ENCODE peak calls at places on chromosome 2, in five cellular contexts. One of them, this sample, is unnamed.

GRCh38 chr2:169824373-169825333 is at the start of gene METTL5:
- DNase-seq in NCI-H2171: peak
- DNase-seq in tibial artery: peak
- DNase-seq in HFFc6: peak
- DNase-seq in ACHN: peak
- DNase-seq in this sample: peak

GRCh38 chr2:181790716-181791649 is 100.5 kb upstream of the ITPRID2 start:
- DNase-seq in NCI-H2171: no peak
- DNase-seq in tibial artery: no peak
- DNase-seq in HFFc6: peak
- DNase-seq in ACHN: peak
- DNase-seq in this sample: peak

GRCh38 chr2:240435457-240435954 is at the start of gene GPC1:
- DNase-seq in NCI-H2171: peak
- DNase-seq in tibial artery: peak
- DNase-seq in HFFc6: peak
- DNase-seq in ACHN: peak
- DNase-seq in this sample: peak

GRCh38 chr2:48380989-48381625 is 148.8 kb upstream of the STON1 start:
- DNase-seq in NCI-H2171: no peak
- DNase-seq in tibial artery: no peak
- DNase-seq in HFFc6: no peak
- DNase-seq in ACHN: no peak
- DNase-seq in this sample: no peak

GRCh38 chr2:65300772-65301711 is 73.4 kb downstream of the ACTR2 start:
- DNase-seq in NCI-H2171: no peak
- DNase-seq in tibial artery: peak
- DNase-seq in HFFc6: peak
- DNase-seq in ACHN: no peak
- DNase-seq in this sample: no peak

GRCh38 chr2:164388511-164388910 is 232.8 kb downstream of the GRB14 start:
- DNase-seq in NCI-H2171: no peak
- DNase-seq in tibial artery: no peak
- DNase-seq in HFFc6: peak
- DNase-seq in ACHN: peak
- DNase-seq in this sample: peak

GRCh38 chr2:160125828-160126227 is 63.4 kb upstream of the PLA2R1 start:
- DNase-seq in NCI-H2171: no peak
- DNase-seq in tibial artery: no peak
- DNase-seq in HFFc6: no peak
- DNase-seq in ACHN: no peak
- DNase-seq in this sample: no peak

GRCh38 chr2:127053731-127054603 is 53.0 kb downstream of the BIN1 start:
- DNase-seq in NCI-H2171: no peak
- DNase-seq in tibial artery: no peak
- DNase-seq in HFFc6: no peak
- DNase-seq in ACHN: no peak
- DNase-seq in this sample: no peak

GRCh38 chr2:33770023-33770422 is 170.9 kb upstream of the FAM98A start:
- DNase-seq in NCI-H2171: no peak
- DNase-seq in tibial artery: no peak
- DNase-seq in HFFc6: no peak
- DNase-seq in ACHN: no peak
- DNase-seq in this sample: no peak

GRCh38 chr2:107824848-107825563 is 1.7 kb upstream of the RGPD4 start:
- DNase-seq in NCI-H2171: no peak
- DNase-seq in tibial artery: no peak
- DNase-seq in HFFc6: no peak
- DNase-seq in ACHN: no peak
- DNase-seq in this sample: no peak

GRCh38 chr2:27306657-27307544 is 1.3 kb downstream of the UCN start:
- DNase-seq in NCI-H2171: peak
- DNase-seq in tibial artery: no peak
- DNase-seq in HFFc6: no peak
- DNase-seq in ACHN: no peak
- DNase-seq in this sample: no peak

GRCh38 chr2:203535784-203536590 is 886 bp upstream of the RAPH1 start:
- DNase-seq in NCI-H2171: no peak
- DNase-seq in tibial artery: no peak
- DNase-seq in HFFc6: peak
- DNase-seq in ACHN: no peak
- DNase-seq in this sample: no peak

GRCh38 chr2:189092936-189093335 is 86.6 kb downstream of the COL5A2 start:
- DNase-seq in NCI-H2171: no peak
- DNase-seq in tibial artery: peak
- DNase-seq in HFFc6: peak
- DNase-seq in ACHN: no peak
- DNase-seq in this sample: no peak

GRCh38 chr2:126891681-126892500 is 6.8 kb upstream of the TEX51 start:
- DNase-seq in NCI-H2171: peak
- DNase-seq in tibial artery: no peak
- DNase-seq in HFFc6: no peak
- DNase-seq in ACHN: no peak
- DNase-seq in this sample: no peak

This sample was measured in HT-29.